ENCODE peak calls at places on chromosomes 11 and 22, in six cellular contexts. I is AG10803, K is WTC11, C is tibial artery, M is GM20000, F is PC-3. L is an unnamed sample.

GRCh38 chr11:12762696-12763324 is 88.6 kb downstream of the TEAD1 start:
- DNase-seq in I (no peak), K (no peak), C (no peak), M (no peak), F (no peak), L (no peak)

GRCh38 chr11:44949160-44950035 is 1.3 kb downstream of the TP53I11 start:
- DNase-seq in I (peak; percentile 30), K (peak; percentile 77), C (no peak), M (no peak), F (peak; percentile 41), L (no peak)

GRCh38 chr11:35541621-35542375 is 16.4 kb upstream of the PAMR1 start:
- DNase-seq in I (peak; percentile 98), K (no peak), C (peak; percentile 75), M (no peak), F (no peak), L (no peak)

GRCh38 chr11:67584881-67585873 is 1.6 kb downstream of the GSTP1 start:
- DNase-seq in I (no peak), K (no peak), C (no peak), M (no peak), F (no peak), L (no peak)

GRCh38 chr11:108405706-108406105 is 61.6 kb downstream of the C11orf65 start:
- DNase-seq in I (peak; percentile 9), K (no peak), C (no peak), M (no peak), F (peak; percentile 32), L (no peak)

GRCh38 chr11:29310016-29310415 is 706.8 kb downstream of the KCNA4 start:
- DNase-seq in I (peak; percentile 76), K (no peak), C (no peak), M (no peak), F (peak; percentile 70), L (no peak)

GRCh38 chr11:119363081-119363861 is 16.8 kb upstream of the MFRP start:
- DNase-seq in I (no peak), K (no peak), C (peak; percentile 68), M (no peak), F (no peak), L (no peak)

GRCh38 chr22:20033045-20033706 is 12.3 kb downstream of the TANGO2 start:
- DNase-seq in I (peak; percentile 15), K (no peak), C (peak; percentile 86), M (no peak), F (no peak), L (no peak)

GRCh38 chr11:67635231-67635521 is 4.4 kb downstream of the TBX10 start:
- DNase-seq in I (no peak), K (no peak), C (no peak), M (no peak), F (no peak), L (no peak)

GRCh38 chr22:50199836-50200332 is 927 bp upstream of the SELENOO start:
- DNase-seq in I (no peak), K (peak; percentile 73), C (no peak), M (no peak), F (no peak), L (no peak)

GRCh38 chr11:92845390-92846185 is 123.9 kb upstream of the MTNR1B start:
- DNase-seq in I (peak; percentile 31), K (no peak), C (no peak), M (no peak), F (no peak), L (no peak)

GRCh38 chr11:45296085-45296484 is 9.9 kb upstream of the SYT13 start:
- DNase-seq in I (no peak), K (no peak), C (no peak), M (no peak), F (no peak), L (no peak)

GRCh38 chr11:12163181-12163841 is 52.9 kb downstream of the MICAL2 start:
- DNase-seq in I (peak; percentile 79), K (no peak), C (peak; percentile 84), M (no peak), F (peak; percentile 46), L (peak; percentile 95)

GRCh38 chr22:27686534-27686933 is 115.0 kb downstream of the MN1 start:
- DNase-seq in I (peak; percentile 75), K (no peak), C (peak; percentile 97), M (no peak), F (no peak), L (no peak)

GRCh38 chr11:40686765-40687164 is 772.7 kb downstream of the LRRC4C start:
- DNase-seq in I (no peak), K (no peak), C (no peak), M (no peak), F (no peak), L (no peak)

GRCh38 chr22:36369004-36369921 is 18.5 kb downstream of the MYH9 start:
- DNase-seq in I (no peak), K (no peak), C (no peak), M (no peak), F (no peak), L (no peak)

GRCh38 chr11:10625281-10625981 is 57.0 kb upstream of the LYVE1 start:
- DNase-seq in I (no peak), K (no peak), C (no peak), M (no peak), F (no peak), L (no peak)

GRCh38 chr11:10622108-10622507 is 53.6 kb upstream of the LYVE1 start:
- DNase-seq in I (no peak), K (no peak), C (no peak), M (no peak), F (no peak), L (peak; percentile 42)

GRCh38 chr11:10623797-10624761 is 55.6 kb upstream of the LYVE1 start:
- DNase-seq in I (no peak), K (peak; percentile 75), C (peak; percentile 82), M (peak; percentile 60), F (peak; percentile 47), L (no peak)

GRCh38 chr11:10625982-10626311 is 57.5 kb upstream of the LYVE1 start:
- DNase-seq in I (no peak), K (no peak), C (peak; percentile 88), M (no peak), F (no peak), L (no peak)

GRCh38 chr11:10622957-10623787 is 54.7 kb upstream of the LYVE1 start:
- DNase-seq in I (no peak), K (no peak), C (peak; percentile 70), M (no peak), F (peak; percentile 37), L (peak; percentile 71)
- TF ChIP-seq CTCF in I (no peak), K (no peak), C (no peak), M (no peak), F (no peak), L (no peak)

GRCh38 chr22:45731798-45732495 is 60.3 kb downstream of the ATXN10 start:
- DNase-seq in I (peak; percentile 39), K (no peak), C (no peak), M (no peak), F (peak; percentile 15), L (no peak)
- TF ChIP-seq CTCF in I (peak; percentile 55), K (no peak), C (peak; percentile 28), M (no peak), F (peak; percentile 62), L (peak; percentile 68)

DNA sequence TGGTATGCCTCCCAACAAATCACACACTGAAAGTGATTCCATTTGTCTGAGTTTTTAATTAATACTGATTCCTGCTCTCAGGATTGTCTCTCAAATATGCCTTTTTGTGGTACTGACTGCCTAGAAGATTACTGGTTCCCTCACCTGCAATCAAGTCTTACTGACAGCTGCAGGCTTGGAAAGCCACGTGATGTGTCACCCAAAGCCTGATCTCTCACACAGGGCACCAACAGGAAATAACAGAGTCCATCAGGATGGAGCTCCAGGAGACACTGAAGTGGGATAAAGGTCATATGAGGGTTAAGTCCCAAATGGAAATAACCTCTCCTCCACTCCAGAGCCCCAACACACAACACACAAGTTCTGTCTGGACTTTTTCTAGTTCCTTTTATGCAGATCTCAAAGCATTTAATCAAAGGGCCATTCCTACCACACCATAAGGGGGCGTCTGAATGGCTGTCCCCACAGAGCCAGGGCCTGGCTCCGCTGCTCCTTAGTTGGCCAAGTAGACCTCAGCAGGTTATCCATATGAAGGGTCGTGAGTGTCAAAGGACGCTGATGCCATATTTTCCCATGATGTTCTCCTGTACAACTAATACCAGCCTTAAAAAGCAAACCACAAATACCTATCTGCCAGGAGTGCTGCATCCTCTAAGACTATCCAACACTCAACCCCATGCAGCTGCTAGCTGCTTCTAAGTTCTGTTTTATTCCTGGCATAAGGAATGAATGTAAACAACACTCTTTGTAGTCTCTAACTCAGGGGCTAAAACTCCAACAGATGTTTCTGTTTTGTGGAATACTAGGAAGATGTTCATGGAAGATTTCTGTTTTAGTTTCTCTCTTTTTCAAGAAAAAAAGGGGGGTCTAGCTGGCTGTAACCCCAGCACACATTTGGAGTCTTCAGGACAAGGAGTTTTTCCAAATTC is 13.0 kb downstream of the SCUBE2 start:
- DNase-seq in I (peak; percentile 5), K (no peak), C (no peak), M (no peak), F (no peak), L (peak; percentile 19)
- TF ChIP-seq CTCF in I (no peak), K (no peak), C (no peak), M (no peak), F (peak; percentile 9), L (no peak)

DNA sequence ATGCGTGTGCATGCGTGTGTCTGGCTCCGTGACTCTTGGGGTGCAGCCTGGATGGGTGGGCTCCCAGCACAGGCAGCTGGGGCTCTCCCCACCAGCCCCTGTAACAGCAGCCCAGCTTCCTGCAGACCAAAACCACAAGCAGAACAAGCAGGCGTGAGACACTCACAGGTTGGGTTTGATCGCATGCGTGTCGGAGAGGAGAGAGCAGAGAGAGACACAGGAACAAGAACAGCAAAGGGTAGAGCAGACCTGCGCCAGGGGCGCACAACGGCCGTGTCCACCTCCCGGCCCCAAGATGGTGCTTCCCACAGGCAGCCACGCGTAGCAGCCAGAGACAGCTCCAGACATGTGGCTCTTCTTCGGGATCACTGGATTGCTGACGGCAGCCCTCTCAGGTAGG is at the start of gene CD6:
- DNase-seq in I (no peak), K (no peak), C (no peak), M (no peak), F (no peak), L (no peak)
- TF ChIP-seq CTCF in I (no peak), K (no peak), C (no peak), M (no peak), F (no peak), L (no peak)

GRCh38 chr11:1826552-1827094 is 8.2 kb upstream of the SYT8 start:
- DNase-seq in I (peak; percentile 65), K (peak; percentile 58), C (peak; percentile 94), M (no peak), F (peak; percentile 43), L (no peak)
- TF ChIP-seq CTCF in I (peak; percentile 31), K (no peak), C (no peak), M (no peak), F (peak; percentile 51), L (peak; percentile 39)

GRCh38 chr11:9533053-9533452 is 40.4 kb upstream of the WEE1 start:
- DNase-seq in I (no peak), K (no peak), C (no peak), M (no peak), F (no peak), L (no peak)

GRCh38 chr11:9533736-9534473 is 39.6 kb upstream of the WEE1 start:
- DNase-seq in I (no peak), K (no peak), C (no peak), M (no peak), F (no peak), L (no peak)

GRCh38 chr11:9530020-9530628 is 43.3 kb upstream of the WEE1 start:
- DNase-seq in I (no peak), K (no peak), C (no peak), M (no peak), F (no peak), L (no peak)

GRCh38 chr11:9530901-9531625 is 42.4 kb upstream of the WEE1 start:
- DNase-seq in I (no peak), K (no peak), C (no peak), M (no peak), F (no peak), L (no peak)

GRCh38 chr11:9535189-9535781 is 38.2 kb upstream of the WEE1 start:
- DNase-seq in I (peak; percentile 95), K (peak; percentile 89), C (peak; percentile 87), M (peak; percentile 72), F (peak; percentile 71), L (no peak)
- TF ChIP-seq CTCF in I (peak; percentile 79), K (peak; percentile 93), C (peak; percentile 62), M (peak; percentile 97), F (peak; percentile 86), L (peak; percentile 75)